ENCODE peak calls at places on chromosomes 13 and 19, in eight cellular contexts. N is NCI-H2171 treated with DMSO at 0.1 percent for 48 hours, I is fibroblast of lung, B is posterior vena cava, V is NCI-H345, L is Right ventricle myocardium superior, Y is HT1080, O is tibial artery. D is an unnamed sample.

GRCh38 chr19:47228937-47229673 is 1.9 kb downstream of the BBC3 start:
- DNase-seq in I (peak), Y (peak), N (no peak), O (peak), B (no peak), L (no peak), V (no peak), D (no peak)

GRCh38 chr13:64680739-64681138 is 2549.4 kb downstream of the PCDH9 start:
- DNase-seq in N (no peak), V (no peak), O (no peak), L (no peak), Y (no peak), I (no peak), B (no peak), D (no peak)

GRCh38 chr19:10776900-10777650 is 58.9 kb downstream of the TMED1 start:
- DNase-seq in O (no peak), V (no peak), L (no peak), B (no peak), N (no peak), I (no peak), Y (no peak), D (no peak)

GRCh38 chr13:81058211-81058915 is 717.4 kb upstream of the SPRY2 start:
- DNase-seq in N (no peak), Y (peak), I (no peak), V (no peak), B (no peak), O (no peak), L (no peak), D (no peak)

GRCh38 chr13:74114202-74114601 is 20.0 kb downstream of the KLF12 start:
- DNase-seq in N (no peak), Y (peak), I (no peak), V (no peak), O (no peak), L (no peak), B (no peak), D (no peak)

GRCh38 chr19:47210689-47211316 is 20.2 kb downstream of the BBC3 start:
- DNase-seq in O (peak), L (peak), Y (peak), N (peak), B (no peak), V (peak), I (peak), D (peak)

GRCh38 chr13:41411536-41411935 is 45.8 kb upstream of the RGCC start:
- DNase-seq in Y (peak), O (no peak), L (no peak), V (no peak), N (no peak), I (peak), B (no peak), D (peak)

GRCh38 chr19:8334458-8335342 is 8.4 kb downstream of the KANK3 start:
- DNase-seq in Y (no peak), I (peak), V (peak), O (no peak), B (no peak), N (peak), L (peak), D (no peak)

GRCh38 chr13:39888865-39889810 is 233.7 kb downstream of the COG6 start:
- DNase-seq in Y (peak), L (no peak), N (no peak), V (no peak), I (no peak), O (no peak), B (no peak), D (no peak)

GRCh38 chr13:30113531-30113930 is 193.8 kb downstream of the KATNAL1 start:
- DNase-seq in I (no peak), O (no peak), B (no peak), Y (no peak), V (no peak), L (no peak), N (no peak), D (no peak)

GRCh38 chr19:18675779-18676178 is 7.7 kb upstream of the CRTC1 start:
- DNase-seq in B (no peak), O (no peak), Y (no peak), L (no peak), I (peak), V (no peak), N (no peak), D (no peak)

GRCh38 chr19:33134571-33135041 is 2.7 kb downstream of the WDR88 start:
- DNase-seq in B (no peak), V (no peak), L (no peak), I (no peak), O (no peak), Y (no peak), N (no peak), D (no peak)

GRCh38 chr19:38361633-38362075 is 12.7 kb upstream of the PSMD8 start:
- DNase-seq in V (peak), B (peak), Y (no peak), O (peak), L (peak), N (peak), I (peak), D (no peak)